ENCODE peak calls at places on chromosomes 1 and 21, in ten cellular contexts. H is NT2/D1, L is GM23248, D is psoas muscle, N is transverse colon, K is mucosa of descending colon, Q is mesendoderm, Y is Peyer's patch, T is IMR-90, X is left ventricle myocardium inferior. W is an unnamed sample. For H3K4me1, the result is how much of the 10 kb centered on the place peaks cover.

GRCh38 chr1:157505481-157506272 is 46.6 kb downstream of the FCRL5 start:
- DNase-seq in H (peak), L (peak), D (peak), N (peak), K (peak), Q (peak), Y (peak), T (peak), X (no peak), W (peak)

GRCh38 chr1:225962440-225962975 is 21.5 kb upstream of the LEFTY2 start:
- DNase-seq in H (peak), L (peak), D (no peak), N (peak), K (no peak), Q (peak), Y (peak), T (no peak), X (peak), W (peak)

GRCh38 chr1:42945171-42945570 is 13.5 kb downstream of the SLC2A1 start:
- DNase-seq in H (no peak), L (no peak), D (no peak), N (no peak), K (no peak), Q (no peak), Y (no peak), T (no peak), X (no peak), W (no peak)

GRCh38 chr1:213749558-213749957 is 238.2 kb upstream of the PROX1 start:
- DNase-seq in H (no peak), L (no peak), D (no peak), N (no peak), K (no peak), Q (no peak), Y (no peak), T (no peak), X (no peak), W (no peak)

GRCh38 chr1:65769621-65770020 is 23.1 kb upstream of the PDE4B start:
- DNase-seq in H (no peak), L (peak), D (no peak), N (no peak), K (no peak), Q (no peak), Y (no peak), T (peak), X (no peak), W (peak)

GRCh38 chr1:172821609-172822274 is 162.8 kb downstream of the FASLG start:
- DNase-seq in H (no peak), L (peak), D (no peak), N (no peak), K (no peak), Q (no peak), Y (no peak), T (peak), X (no peak), W (peak)

GRCh38 chr1:26350701-26351590 is 3.0 kb downstream of the CRYBG2 start:
- DNase-seq in H (no peak), L (no peak), D (no peak), N (peak), K (no peak), Q (peak), Y (peak), T (peak), X (no peak), W (no peak)

GRCh38 chr1:59730302-59730701 is 84.4 kb upstream of the HOOK1 start:
- DNase-seq in H (no peak), L (peak), D (no peak), N (no peak), K (no peak), Q (no peak), Y (no peak), T (peak), X (no peak), W (peak)

GRCh38 chr21:40425981-40426380 is 421.0 kb downstream of the DSCAM start:
- DNase-seq in H (no peak), L (no peak), D (no peak), N (no peak), K (no peak), Q (no peak), Y (no peak), T (no peak), X (no peak), W (no peak)

GRCh38 chr1:183328371-183328770 is 89.8 kb downstream of the NMNAT2 start:
- DNase-seq in H (no peak), L (no peak), D (no peak), N (no peak), K (no peak), Q (no peak), Y (no peak), T (no peak), X (no peak), W (no peak)

GRCh38 chr1:183327429-183328290 is 90.5 kb downstream of the NMNAT2 start:
- DNase-seq in H (no peak), L (peak), D (peak), N (no peak), K (no peak), Q (no peak), Y (no peak), T (no peak), X (peak), W (no peak)

GRCh38 chr1:183331095-183331742 is 87.0 kb downstream of the NMNAT2 start:
- DNase-seq in H (peak), L (peak), D (no peak), N (no peak), K (no peak), Q (peak), Y (no peak), T (no peak), X (no peak), W (no peak)

DNA sequence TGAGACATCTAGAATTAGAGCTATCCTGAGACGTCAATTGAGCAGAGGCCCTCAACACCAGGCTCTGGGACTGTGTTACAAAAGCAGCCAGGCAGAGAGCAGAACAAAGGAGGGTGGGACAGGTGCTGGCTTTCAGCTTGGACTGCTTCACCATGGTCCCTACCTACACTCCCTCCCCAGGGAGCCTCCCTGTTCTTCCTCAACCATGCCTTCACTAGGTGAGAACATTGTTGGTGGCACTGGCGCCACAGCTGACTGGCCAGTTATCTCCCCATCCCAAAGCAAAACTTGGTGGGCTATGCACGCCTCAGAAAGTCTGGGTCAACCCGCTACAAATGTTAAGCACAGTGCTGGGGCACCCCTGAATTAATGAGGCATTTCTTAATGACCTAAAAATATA is 87.8 kb downstream of the NMNAT2 start:
- DNase-seq in H (no peak), L (no peak), D (no peak), N (no peak), K (no peak), Q (no peak), Y (no peak), T (no peak), X (no peak), W (no peak)
- H3K4me1 ChIP-seq in H (under half), L (under half), D (under half), N (under half), K (under half), Q (under half), Y (under half), T (under half), X (under half), W (under half)

GRCh38 chr1:100412980-100413379 is 60.7 kb downstream of the CDC14A start:
- DNase-seq in H (no peak), L (no peak), D (no peak), N (no peak), K (no peak), Q (no peak), Y (no peak), T (no peak), X (no peak), W (no peak)
- H3K4me1 ChIP-seq in H (under half), L (under half), D (under half), N (under half), K (under half), Q (under half), Y (under half), T (under half), X (under half), W (under half)

GRCh38 chr1:107803579-107803978 is 161.4 kb downstream of the VAV3 start:
- DNase-seq in H (no peak), L (no peak), D (no peak), N (no peak), K (no peak), Q (no peak), Y (no peak), T (no peak), X (no peak), W (no peak)

GRCh38 chr1:107804746-107805145 is 160.2 kb downstream of the VAV3 start:
- DNase-seq in H (no peak), L (no peak), D (no peak), N (no peak), K (no peak), Q (no peak), Y (no peak), T (no peak), X (no peak), W (no peak)

GRCh38 chr1:107806902-107807301 is 158.1 kb downstream of the VAV3 start:
- DNase-seq in H (no peak), L (no peak), D (no peak), N (no peak), K (no peak), Q (no peak), Y (no peak), T (no peak), X (no peak), W (no peak)

GRCh38 chr1:107804134-107804533 is 160.8 kb downstream of the VAV3 start:
- DNase-seq in H (no peak), L (no peak), D (no peak), N (no peak), K (no peak), Q (no peak), Y (no peak), T (no peak), X (no peak), W (no peak)

GRCh38 chr1:107802654-107803053 is 162.3 kb downstream of the VAV3 start:
- DNase-seq in H (no peak), L (no peak), D (no peak), N (no peak), K (no peak), Q (no peak), Y (no peak), T (no peak), X (no peak), W (no peak)
- H3K4me1 ChIP-seq in H (under half), L (under half), D (under half), N (under half), K (under half), Q (under half), Y (under half), T (under half), X (under half), W (under half)

GRCh38 chr1:234927312-234927967 is 201.2 kb downstream of the TOMM20 start:
- DNase-seq in H (no peak), L (no peak), D (no peak), N (no peak), K (no peak), Q (no peak), Y (no peak), T (no peak), X (no peak), W (no peak)

GRCh38 chr1:234926574-234927311 is 201.9 kb downstream of the TOMM20 start:
- DNase-seq in H (no peak), L (no peak), D (no peak), N (no peak), K (no peak), Q (no peak), Y (no peak), T (no peak), X (no peak), W (no peak)

GRCh38 chr1:234926252-234926573 is 202.4 kb downstream of the TOMM20 start:
- DNase-seq in H (no peak), L (no peak), D (no peak), N (no peak), K (no peak), Q (no peak), Y (no peak), T (no peak), X (no peak), W (no peak)

GRCh38 chr1:234924450-234925355 is 203.9 kb downstream of the TOMM20 start:
- DNase-seq in H (no peak), L (peak), D (no peak), N (no peak), K (no peak), Q (no peak), Y (peak), T (no peak), X (no peak), W (no peak)

GRCh38 chr1:234925440-234926251 is 203.0 kb downstream of the TOMM20 start:
- DNase-seq in H (peak), L (peak), D (no peak), N (no peak), K (no peak), Q (peak), Y (no peak), T (peak), X (no peak), W (peak)
- H3K4me1 ChIP-seq in H (under half), L (under half), D (under half), N (under half), K (under half), Q (under half), Y (under half), T (under half), X (under half), W (under half)

DNA sequence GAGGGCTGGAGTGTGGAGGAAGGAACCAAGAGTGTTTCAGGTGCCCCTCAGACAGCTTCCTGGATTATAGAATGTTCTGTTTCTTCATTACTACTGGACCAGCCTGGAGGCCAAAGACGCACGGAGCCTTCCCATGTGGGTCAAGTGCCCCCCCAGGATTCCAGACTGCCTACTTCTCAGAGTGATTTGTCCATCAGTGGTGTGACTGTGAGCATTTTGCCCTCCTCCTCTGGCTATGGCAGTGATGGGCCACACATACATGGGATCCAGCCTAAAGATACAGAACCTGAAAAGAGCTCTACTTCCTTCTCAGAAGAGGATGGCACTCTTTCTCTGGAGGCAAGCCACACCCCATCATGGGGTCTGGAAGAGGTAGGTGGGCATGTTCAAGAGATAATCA is 64.9 kb downstream of the MACF1 start:
- DNase-seq in H (no peak), L (no peak), D (no peak), N (no peak), K (no peak), Q (no peak), Y (no peak), T (no peak), X (no peak), W (no peak)
- H3K4me1 ChIP-seq in H (under half), L (under half), D (under half), N (under half), K (under half), Q (under half), Y (under half), T (under half), X (half or more), W (under half)

DNA sequence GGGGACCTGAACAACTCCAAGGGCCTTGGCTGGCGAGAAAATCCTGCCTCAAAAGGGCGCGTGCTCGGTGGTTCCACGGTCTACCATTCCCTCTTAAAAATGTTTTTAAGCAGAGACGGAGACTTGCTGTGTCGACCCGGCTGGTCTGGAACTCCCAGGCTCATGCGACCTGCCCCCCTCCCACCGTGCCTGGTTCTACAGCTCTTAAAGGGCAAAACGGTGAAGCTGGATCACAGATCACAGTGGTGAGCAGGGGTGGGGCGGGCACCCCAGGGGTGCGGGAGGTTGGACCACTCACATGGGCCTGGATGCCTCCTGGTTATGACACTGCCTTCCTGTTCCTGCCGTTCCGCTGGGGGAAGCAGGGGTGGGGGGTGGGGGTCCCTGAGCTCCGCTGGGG is 4.2 kb upstream of the C1orf159 start:
- DNase-seq in H (no peak), L (no peak), D (no peak), N (peak), K (no peak), Q (no peak), Y (peak), T (no peak), X (peak), W (no peak)
- H3K4me1 ChIP-seq in H (under half), L (under half), D (under half), N (under half), K (under half), Q (under half), Y (under half), T (under half), X (under half), W (under half)

GRCh38 chr1:201640624-201641023 is 101.7 kb downstream of the NAV1 start:
- DNase-seq in H (no peak), L (peak), D (peak), N (peak), K (no peak), Q (no peak), Y (no peak), T (peak), X (peak), W (peak)
- H3K4me1 ChIP-seq in H (under half), L (under half), D (under half), N (under half), K (under half), Q (under half), Y (under half), T (under half), X (half or more), W (under half)

GRCh38 chr1:2580691-2581090 is 5.9 kb upstream of the PRXL2B start:
- DNase-seq in H (no peak), L (no peak), D (no peak), N (no peak), K (peak), Q (no peak), Y (no peak), T (no peak), X (no peak), W (no peak)
- H3K4me1 ChIP-seq in H (under half), L (under half), D (under half), N (under half), K (under half), Q (under half), Y (under half), T (under half), X (half or more), W (under half)